ENCODE peak calls at places on chromosomes 12 and 14, in four cellular contexts. R, Y, E and K are unnamed samples. For H3K9me3, the result is how much of the 10 kb centered on the place peaks cover.

GRCh38 chr14:78450945-78451344 is 280.8 kb downstream of the NRXN3 start:
- DNase-seq in R (no peak), Y (no peak), E (no peak), K (no peak)

GRCh38 chr12:100919116-100919515 is 124.5 kb downstream of the ANO4 start:
- DNase-seq in R (peak), Y (no peak), E (no peak), K (no peak)

GRCh38 chr14:102930753-102931579 is 8.5 kb downstream of the AMN start:
- DNase-seq in R (peak), Y (no peak), E (no peak), K (no peak)

GRCh38 chr12:91105807-91106206 is 5.5 kb downstream of the LUM start:
- DNase-seq in R (no peak), Y (no peak), E (no peak), K (no peak)

GRCh38 chr14:68317239-68317638 is 475.6 kb downstream of the ZFP36L1 start:
- DNase-seq in R (no peak), Y (no peak), E (no peak), K (no peak)

GRCh38 chr12:108641446-108642268 is 8.0 kb upstream of the SELPLG start:
- DNase-seq in R (no peak), Y (no peak), E (no peak), K (no peak)

GRCh38 chr12:5456906-5457305 is 25.0 kb downstream of the NTF3 start:
- DNase-seq in R (peak), Y (peak), E (no peak), K (no peak)

GRCh38 chr14:74599946-74600345 is 12.1 kb downstream of the LTBP2 start:
- DNase-seq in R (no peak), Y (no peak), E (no peak), K (no peak)

GRCh38 chr14:77327111-77327510 is 6.3 kb downstream of the GSTZ1 start:
- DNase-seq in R (no peak), Y (no peak), E (no peak), K (no peak)

GRCh38 chr12:69442894-69443293 is 27.3 kb upstream of the FRS2 start:
- DNase-seq in R (peak), Y (peak), E (no peak), K (no peak)

GRCh38 chr14:27995688-27996087 is 770.9 kb upstream of the FOXG1 start:
- DNase-seq in R (no peak), Y (no peak), E (no peak), K (no peak)

GRCh38 chr12:131390408-131391100 is 320.3 kb upstream of the SFSWAP start:
- DNase-seq in R (no peak), Y (no peak), E (no peak), K (peak)

GRCh38 chr12:52185400-52185967 is 6.3 kb downstream of the KRT80 start:
- DNase-seq in R (no peak), Y (no peak), E (no peak), K (no peak)

GRCh38 chr14:93019970-93020369 is 95.8 kb downstream of the ITPK1 start:
- DNase-seq in R (no peak), Y (no peak), E (no peak), K (no peak)

GRCh38 chr12:86634706-86635410 is 378.7 kb upstream of the MGAT4C start:
- DNase-seq in R (peak), Y (no peak), E (no peak), K (no peak)

GRCh38 chr12:9074484-9075140 is 41.1 kb downstream of the A2M start:
- DNase-seq in R (no peak), Y (no peak), E (no peak), K (no peak)

GRCh38 chr12:23952071-23952470 is 2.6 kb upstream of the SOX5 start:
- DNase-seq in R (no peak), Y (no peak), E (no peak), K (no peak)

GRCh38 chr12:23947395-23947794 is 2.1 kb downstream of the SOX5 start:
- DNase-seq in R (no peak), Y (no peak), E (no peak), K (no peak)

GRCh38 chr12:23950775-23951391 is 1.4 kb upstream of the SOX5 start:
- DNase-seq in R (peak), Y (peak), E (no peak), K (no peak)

GRCh38 chr12:23949212-23950010 is at the start of gene SOX5:
- DNase-seq in R (peak), Y (peak), E (no peak), K (peak)

DNA sequence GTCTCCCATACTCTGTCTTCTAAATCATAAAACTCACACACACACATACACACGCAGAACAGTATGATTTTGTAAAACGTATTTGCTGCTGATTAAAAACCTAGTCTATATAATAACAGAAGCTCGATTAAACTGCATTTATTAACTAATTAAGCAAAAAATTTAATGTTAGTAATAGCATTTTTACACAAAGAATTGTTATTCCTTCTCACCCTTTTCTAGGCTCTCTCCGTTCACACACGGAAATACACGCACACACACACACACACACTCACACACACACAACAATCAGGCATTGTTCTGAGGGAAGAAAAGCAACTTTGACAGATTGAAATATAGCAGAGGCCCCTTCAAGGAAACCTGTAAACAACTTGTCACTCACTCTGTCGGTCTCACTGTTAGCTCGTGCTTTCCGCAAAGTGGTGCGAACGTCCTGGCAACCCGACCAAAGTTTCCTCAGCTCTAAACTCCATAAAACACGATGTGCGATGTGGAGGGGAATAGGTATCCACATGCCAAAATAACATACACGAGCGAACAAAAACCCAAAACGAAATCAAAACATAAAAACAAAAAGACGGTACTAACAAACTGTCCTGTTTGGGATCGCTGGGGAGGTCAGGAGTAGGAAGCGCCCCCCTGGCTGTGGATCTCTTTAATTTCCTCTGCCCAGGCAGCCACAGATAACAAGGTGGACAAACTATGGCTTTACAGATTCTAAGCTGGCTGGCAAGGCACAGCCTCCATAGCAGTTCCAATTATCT is 723 bp upstream of the SOX5 start:
- DNase-seq in R (peak), Y (peak), E (no peak), K (peak)
- TF ChIP-seq FOS in R (no peak), Y (no peak), E (no peak), K (no peak)

GRCh38 chr14:99630202-99630601 is 14.7 kb upstream of the HHIPL1 start:
- DNase-seq in R (no peak), Y (no peak), E (no peak), K (no peak)
- H3K9me3 ChIP-seq in R (under half), Y (under half), E (under half), K (under half)

GRCh38 chr12:76711241-76711640 is 52.7 kb upstream of the ZDHHC17 start:
- DNase-seq in R (peak), Y (no peak), E (no peak), K (no peak)
- TF ChIP-seq FOS in R (no peak), Y (no peak), E (no peak), K (no peak)

GRCh38 chr12:132940071-132940719 is 15.9 kb downstream of the ZNF605 start:
- DNase-seq in R (no peak), Y (no peak), E (no peak), K (no peak)
- H3K9me3 ChIP-seq in R (half or more), Y (under half), E (under half), K (under half)

GRCh38 chr14:61472025-61472672 is 150.8 kb downstream of the PRKCH start:
- DNase-seq in R (peak), Y (peak), E (no peak), K (no peak)

GRCh38 chr14:61474021-61474420 is 152.6 kb downstream of the PRKCH start:
- DNase-seq in R (no peak), Y (no peak), E (no peak), K (no peak)

GRCh38 chr14:61474671-61475070 is 153.3 kb downstream of the PRKCH start:
- DNase-seq in R (no peak), Y (no peak), E (no peak), K (no peak)

GRCh38 chr14:61471297-61471980 is 150.1 kb downstream of the PRKCH start:
- DNase-seq in R (no peak), Y (no peak), E (no peak), K (no peak)

DNA sequence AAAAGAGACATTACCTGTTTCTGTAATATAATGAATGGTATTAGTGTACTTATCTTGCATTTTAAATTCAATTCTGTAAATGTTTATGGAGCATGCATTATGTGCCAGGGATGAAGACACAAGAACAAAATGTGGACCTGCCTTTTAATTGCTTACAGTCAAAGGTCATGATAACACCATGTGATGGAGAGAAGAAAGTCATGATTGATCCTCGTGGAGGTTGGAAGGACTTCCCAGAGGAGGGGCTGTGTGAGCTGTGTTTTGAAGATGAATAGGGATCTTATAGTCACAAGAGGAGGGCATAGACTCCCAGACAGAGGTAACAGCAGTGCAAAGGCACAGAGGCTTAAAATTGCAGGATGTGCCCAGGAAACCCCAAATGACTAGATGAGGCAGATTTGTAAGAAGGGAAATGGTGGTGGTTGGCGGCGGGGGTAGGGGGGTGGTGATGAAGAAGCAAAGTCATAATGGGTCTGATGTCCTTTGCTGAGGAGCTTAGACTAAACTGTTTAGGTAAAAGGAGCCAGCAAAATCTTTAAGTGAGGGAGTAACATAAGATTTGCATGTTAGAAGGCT is 151.5 kb downstream of the PRKCH start:
- DNase-seq in R (peak), Y (peak), E (no peak), K (no peak)
- TF ChIP-seq FOS in R (no peak), Y (no peak), E (no peak), K (no peak)

DNA sequence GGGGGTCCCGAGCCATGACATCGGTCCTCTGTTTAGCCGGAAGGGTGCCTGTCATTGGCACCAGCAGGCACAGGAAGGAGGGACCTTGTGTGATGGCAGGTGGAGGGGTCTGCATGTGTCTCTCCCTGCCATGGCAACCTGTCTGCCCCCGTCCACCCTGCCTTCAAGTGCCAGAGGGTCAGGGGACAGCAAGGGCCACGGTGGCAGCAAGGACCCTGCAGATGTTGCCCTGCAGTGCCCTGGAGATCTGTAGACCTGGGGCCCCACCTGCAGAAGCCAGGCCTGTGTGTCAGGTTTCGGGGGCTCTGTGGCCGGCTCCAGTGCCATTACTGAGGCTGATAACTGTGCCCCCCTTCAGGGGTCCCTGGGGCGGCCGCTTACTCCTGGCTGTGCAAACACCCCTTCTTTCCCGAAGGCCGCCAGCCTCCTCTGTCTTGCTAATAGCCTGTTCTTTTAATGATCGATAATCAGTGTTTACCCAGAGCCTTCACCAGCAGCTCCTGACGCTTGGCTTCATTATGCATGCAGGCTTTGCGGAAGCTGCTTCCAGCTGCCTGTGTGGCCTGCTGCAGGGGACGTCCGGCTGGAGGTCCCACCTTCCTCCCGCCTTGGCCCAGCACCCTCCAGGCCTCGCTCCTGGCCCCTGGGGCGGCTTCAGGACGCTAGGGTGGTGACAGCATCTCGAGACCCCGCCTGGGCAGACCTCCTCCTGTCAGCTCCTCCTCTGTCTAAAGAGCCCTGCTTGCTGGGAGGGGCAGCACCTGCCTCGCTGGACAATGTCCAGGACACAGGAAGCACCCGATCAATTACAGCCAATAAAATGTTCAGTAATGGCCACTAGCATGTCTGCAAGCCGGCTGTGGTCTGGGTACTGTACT is 153.0 kb downstream of the KIF26A start:
- DNase-seq in R (no peak), Y (no peak), E (no peak), K (no peak)
- H3K9me3 ChIP-seq in R (half or more), Y (under half), E (under half), K (under half)

DNA sequence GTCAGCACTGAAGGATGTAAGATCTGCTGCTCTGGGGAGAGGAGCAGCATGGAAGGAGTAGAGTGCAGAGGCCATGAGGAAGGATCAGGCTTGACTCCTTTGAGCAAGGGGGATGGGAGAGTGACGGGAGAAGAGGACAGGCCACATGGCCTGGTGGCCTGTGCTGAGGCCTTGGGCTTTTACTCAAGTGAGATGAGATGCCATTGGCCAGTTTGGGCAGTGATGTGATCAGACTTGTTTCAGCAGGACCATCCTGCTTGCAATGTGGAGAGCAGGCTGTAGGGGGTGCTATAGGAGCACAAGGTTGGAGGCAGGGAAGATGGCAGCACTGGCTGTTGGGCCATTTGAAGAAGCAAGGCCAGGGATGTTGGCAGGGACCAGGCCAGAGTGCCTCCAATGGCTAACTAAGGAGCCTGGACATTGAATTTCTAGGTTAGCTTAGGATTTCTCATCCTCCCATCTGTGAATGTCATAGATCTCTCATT is 23.6 kb downstream of the FGF23 start:
- DNase-seq in R (peak), Y (peak), E (no peak), K (peak)
- TF ChIP-seq FOS in R (no peak), Y (no peak), E (no peak), K (no peak)